ENCODE peak calls at places on chromosomes 6 and 20, in seven cellular contexts. L, U, E, H, V, Q and Y are unnamed samples.
A peak's percentile ranks its signal among the peaks of the same experiment; 100 is the strongest.

GRCh38 chr6:115891111-115891669 is 169.5 kb downstream of the FRK start:
- DNase-seq in L (peak; percentile 84), U (no peak), E (peak; percentile 30), H (no peak), V (no peak), Q (no peak), Y (peak; percentile 17)

GRCh38 chr6:126123226-126123625 is 136.9 kb downstream of the TRMT11 start:
- DNase-seq in L (no peak), U (no peak), E (peak; percentile 7), H (no peak), V (no peak), Q (no peak), Y (no peak)

GRCh38 chr20:51888186-51888790 is 86.0 kb upstream of the SALL4 start:
- DNase-seq in L (no peak), U (no peak), E (no peak), H (no peak), V (no peak), Q (no peak), Y (no peak)

GRCh38 chr6:170347091-170347490 is 40.5 kb downstream of the FAM120B start:
- DNase-seq in L (no peak), U (no peak), E (peak; percentile 51), H (no peak), V (no peak), Q (no peak), Y (peak; percentile 35)

GRCh38 chr20:20547876-20548266 is 164.6 kb downstream of the RALGAPA2 start:
- DNase-seq in L (no peak), U (no peak), E (no peak), H (no peak), V (no peak), Q (no peak), Y (no peak)

GRCh38 chr20:56003966-56004365 is 1.4 kb downstream of the CBLN4 start:
- DNase-seq in L (no peak), U (no peak), E (no peak), H (no peak), V (peak; percentile 80), Q (peak; percentile 74), Y (no peak)

GRCh38 chr20:51937780-51938179 is 135.5 kb upstream of the SALL4 start:
- DNase-seq in L (no peak), U (no peak), E (no peak), H (no peak), V (no peak), Q (no peak), Y (no peak)

GRCh38 chr20:31987744-31988143 is 19.8 kb downstream of the XKR7 start:
- DNase-seq in L (no peak), U (no peak), E (no peak), H (no peak), V (no peak), Q (no peak), Y (no peak)

GRCh38 chr6:134938896-134939295 is 11.0 kb downstream of the ALDH8A1 start:
- DNase-seq in L (no peak), U (no peak), E (peak; percentile 72), H (no peak), V (no peak), Q (no peak), Y (peak; percentile 93)

GRCh38 chr6:163533443-163533842 is 118.9 kb downstream of the QKI start:
- DNase-seq in L (peak; percentile 91), U (no peak), E (peak; percentile 97), H (no peak), V (no peak), Q (no peak), Y (no peak)

GRCh38 chr6:45922728-45923351 is 92.8 kb downstream of the CLIC5 start:
- DNase-seq in L (peak; percentile 80), U (peak; percentile 42), E (peak; percentile 61), H (peak; percentile 79), V (no peak), Q (peak; percentile 71), Y (peak; percentile 77)

GRCh38 chr6:170236131-170236851 is 54.6 kb downstream of the DLL1 start:
- DNase-seq in L (no peak), U (no peak), E (no peak), H (no peak), V (peak; percentile 34), Q (peak; percentile 2), Y (no peak)

GRCh38 chr6:164048840-164049239 is 634.3 kb downstream of the QKI start:
- DNase-seq in L (no peak), U (no peak), E (no peak), H (no peak), V (no peak), Q (no peak), Y (no peak)

GRCh38 chr6:145044606-145045275 is 690.6 kb downstream of the EPM2A start:
- DNase-seq in L (peak; percentile 67), U (no peak), E (peak; percentile 87), H (no peak), V (no peak), Q (no peak), Y (no peak)

GRCh38 chr6:145036848-145037567 is 698.3 kb downstream of the EPM2A start:
- DNase-seq in L (peak; percentile 10), U (no peak), E (peak; percentile 19), H (no peak), V (no peak), Q (no peak), Y (no peak)

GRCh38 chr6:145043926-145044500 is 691.3 kb downstream of the EPM2A start:
- DNase-seq in L (no peak), U (no peak), E (no peak), H (no peak), V (no peak), Q (no peak), Y (no peak)

GRCh38 chr6:145042559-145042958 is 692.8 kb downstream of the EPM2A start:
- DNase-seq in L (no peak), U (no peak), E (no peak), H (no peak), V (no peak), Q (no peak), Y (peak; percentile 12)
- TF ChIP-seq CTCF in L (no peak), U (no peak), E (no peak), H (no peak), V (no peak), Q (no peak), Y (peak; percentile 20)

GRCh38 chr6:128333581-128334223 is 186.7 kb downstream of the PTPRK start:
- DNase-seq in L (no peak), U (no peak), E (no peak), H (no peak), V (no peak), Q (no peak), Y (no peak)

GRCh38 chr6:128323011-128323410 is 197.4 kb downstream of the PTPRK start:
- DNase-seq in L (no peak), U (no peak), E (no peak), H (no peak), V (no peak), Q (no peak), Y (no peak)

GRCh38 chr6:128327890-128328289 is 192.5 kb downstream of the PTPRK start:
- DNase-seq in L (no peak), U (no peak), E (peak; percentile 16), H (no peak), V (no peak), Q (no peak), Y (peak; percentile 46)
- TF ChIP-seq CTCF in L (peak; percentile 39), U (peak; percentile 45), E (peak; percentile 42), H (peak; percentile 36), V (peak; percentile 36), Q (peak; percentile 53), Y (peak; percentile 67)

GRCh38 chr6:37018152-37019064 is 13.0 kb downstream of the FGD2 start:
- DNase-seq in L (peak; percentile 86), U (peak; percentile 81), E (peak; percentile 87), H (peak; percentile 95), V (no peak), Q (peak; percentile 94), Y (peak; percentile 96)

GRCh38 chr6:37019065-37019450 is 13.6 kb downstream of the FGD2 start:
- DNase-seq in L (no peak), U (no peak), E (no peak), H (no peak), V (no peak), Q (no peak), Y (no peak)

GRCh38 chr6:37022135-37022863 is 16.8 kb downstream of the FGD2 start:
- DNase-seq in L (no peak), U (no peak), E (no peak), H (no peak), V (no peak), Q (no peak), Y (no peak)

GRCh38 chr6:37021356-37022129 is 16.1 kb downstream of the FGD2 start:
- DNase-seq in L (peak; percentile 63), U (peak; percentile 34), E (peak; percentile 61), H (no peak), V (no peak), Q (no peak), Y (peak; percentile 88)

GRCh38 chr6:37020426-37021211 is 15.2 kb downstream of the FGD2 start:
- DNase-seq in L (no peak), U (no peak), E (no peak), H (no peak), V (no peak), Q (no peak), Y (no peak)
- TF ChIP-seq CTCF in L (no peak), U (no peak), E (no peak), H (no peak), V (no peak), Q (no peak), Y (no peak)

GRCh38 chr6:55069132-55069781 is 105.1 kb upstream of the HCRTR2 start:
- DNase-seq in L (peak; percentile 52), U (no peak), E (peak; percentile 66), H (no peak), V (no peak), Q (no peak), Y (peak; percentile 13)
- TF ChIP-seq CTCF in L (peak; percentile 64), U (peak; percentile 90), E (peak; percentile 87), H (peak; percentile 26), V (peak; percentile 87), Q (peak; percentile 60), Y (no peak)